ENCODE peak calls at places on chromosomes 13 and 19, in five cellular contexts. C, R, K, X and U are unnamed samples.

GRCh38 chr13:98681017-98681416 is 71.5 kb downstream of the SLC15A1 start:
- DNase-seq in C (peak; percentile 19), R (no peak), K (no peak), X (no peak), U (no peak)

GRCh38 chr13:82833928-82834327 is 1048.3 kb downstream of the SLITRK1 start:
- DNase-seq in C (peak; percentile 2), R (no peak), K (no peak), X (no peak), U (no peak)

GRCh38 chr13:76853481-76853880 is 32.7 kb downstream of the KCTD12 start:
- DNase-seq in C (no peak), R (no peak), K (no peak), X (no peak), U (no peak)

GRCh38 chr19:39401549-39402416 is 4.9 kb upstream of the ZFP36 start:
- DNase-seq in C (peak; percentile 74), R (peak; percentile 56), K (peak; percentile 33), X (peak; percentile 76), U (no peak)

GRCh38 chr19:45789035-45789786 is 3.4 kb downstream of the DMWD start:
- DNase-seq in C (no peak), R (no peak), K (no peak), X (peak; percentile 88), U (no peak)

GRCh38 chr19:15234525-15235130 is 2.4 kb upstream of the EPHX3 start:
- DNase-seq in C (no peak), R (no peak), K (no peak), X (no peak), U (no peak)

GRCh38 chr13:63942372-63942771 is 2526.7 kb upstream of the PCDH20 start:
- DNase-seq in C (no peak), R (no peak), K (no peak), X (no peak), U (no peak)

GRCh38 chr13:76758738-76759137 is 127.5 kb downstream of the KCTD12 start:
- DNase-seq in C (no peak), R (no peak), K (no peak), X (no peak), U (no peak)

GRCh38 chr13:36945078-36945477 is 25.0 kb upstream of the SMAD9 start:
- DNase-seq in C (no peak), R (no peak), K (no peak), X (no peak), U (no peak)

GRCh38 chr13:35470671-35471465 is 5.6 kb downstream of the MAB21L1 start:
- DNase-seq in C (peak; percentile 43), R (no peak), K (no peak), X (peak; percentile 84), U (no peak)

GRCh38 chr13:32063622-32064233 is 32.2 kb downstream of the FRY start:
- DNase-seq in C (no peak), R (no peak), K (no peak), X (no peak), U (no peak)

GRCh38 chr13:21033866-21034601 is 27.4 kb downstream of the LATS2 start:
- DNase-seq in C (peak; percentile 53), R (peak; percentile 77), K (no peak), X (no peak), U (no peak)

GRCh38 chr13:94568443-94568842 is 27.5 kb downstream of the TGDS start:
- DNase-seq in C (no peak), R (no peak), K (no peak), X (no peak), U (no peak)

GRCh38 chr13:52695856-52696255 is 43.2 kb downstream of the SUGT1 start:
- DNase-seq in C (peak; percentile 18), R (no peak), K (no peak), X (no peak), U (no peak)

GRCh38 chr13:40116008-40116407 is 460.5 kb downstream of the COG6 start:
- DNase-seq in C (peak; percentile 83), R (peak; percentile 67), K (no peak), X (no peak), U (no peak)

GRCh38 chr19:8367327-8368001 is 3.5 kb downstream of the ANGPTL4 start:
- DNase-seq in C (peak; percentile 96), R (peak; percentile 78), K (peak; percentile 77), X (peak; percentile 96), U (peak; percentile 89)

GRCh38 chr13:30105381-30105780 is 202.0 kb downstream of the KATNAL1 start:
- DNase-seq in C (no peak), R (no peak), K (no peak), X (no peak), U (no peak)
- TF ChIP-seq CTCF in C (peak; percentile 9), R (no peak), K (no peak), X (no peak), U (no peak)

GRCh38 chr19:48216933-48217332 is 38.8 kb downstream of the CARD8 start:
- DNase-seq in C (no peak), R (no peak), K (no peak), X (no peak), U (no peak)
- TF ChIP-seq CTCF in C (no peak), R (no peak), K (no peak), X (no peak), U (no peak)

DNA sequence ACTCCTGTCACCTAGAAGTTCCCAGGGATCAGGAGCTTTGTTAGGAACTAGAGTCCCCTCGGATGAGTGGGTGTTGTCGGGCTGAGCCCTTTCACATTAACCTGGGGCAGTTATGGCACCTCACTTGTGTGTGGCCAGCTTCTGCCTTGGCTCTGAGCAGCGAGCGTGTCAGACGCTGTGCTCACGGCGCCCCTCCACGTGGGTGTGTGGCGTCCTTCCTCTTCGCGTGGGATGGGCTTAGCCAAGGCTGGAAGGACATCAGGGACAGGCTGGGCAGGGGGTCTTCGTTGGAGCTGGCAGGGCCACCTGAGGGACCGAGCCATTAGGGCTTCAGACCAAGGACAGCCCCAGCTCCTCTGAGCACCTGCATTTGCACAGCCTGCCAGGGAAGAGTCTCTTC is 23.4 kb downstream of the DOT1L start:
- DNase-seq in C (no peak), R (no peak), K (no peak), X (no peak), U (no peak)
- TF ChIP-seq CTCF in C (no peak), R (no peak), K (no peak), X (no peak), U (no peak)

DNA sequence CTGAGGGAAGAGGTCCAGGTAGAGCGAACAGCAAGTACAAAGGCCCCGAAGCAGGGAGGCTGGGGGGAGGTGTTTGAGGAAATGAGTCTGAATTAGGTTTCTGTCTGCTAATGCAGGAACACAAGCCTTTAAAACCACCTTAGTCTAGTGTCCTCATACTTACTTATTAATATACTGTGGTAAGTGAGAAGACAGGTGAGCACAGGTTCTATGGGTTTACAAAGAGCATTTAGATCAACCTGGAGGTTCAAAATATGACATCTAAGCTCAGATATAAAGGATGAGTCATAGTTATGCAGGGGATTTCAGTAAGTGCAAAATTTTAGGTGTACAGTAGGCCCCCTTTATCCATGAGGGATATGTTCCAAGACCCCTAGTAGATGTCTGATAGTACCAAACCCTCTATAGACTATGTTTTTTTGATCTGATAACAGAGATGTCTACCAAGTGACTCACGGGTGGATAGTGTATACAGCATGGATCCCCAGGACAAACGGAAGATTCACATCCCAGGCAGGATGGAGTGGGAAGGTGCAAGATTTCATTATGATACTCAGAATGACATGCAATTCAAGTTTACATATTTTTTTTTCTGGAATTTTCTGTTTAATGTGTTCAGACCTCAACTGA is 18.1 kb upstream of the MED4 start:
- DNase-seq in C (no peak), R (no peak), K (no peak), X (no peak), U (no peak)
- TF ChIP-seq CTCF in C (no peak), R (no peak), K (no peak), X (no peak), U (no peak)

GRCh38 chr19:35977446-35978222 is 17.4 kb upstream of the SDHAF1 start:
- DNase-seq in C (no peak), R (peak; percentile 37), K (no peak), X (no peak), U (peak; percentile 69)
- TF ChIP-seq CTCF in C (peak; percentile 4), R (no peak), K (no peak), X (no peak), U (peak; percentile 54)

DNA sequence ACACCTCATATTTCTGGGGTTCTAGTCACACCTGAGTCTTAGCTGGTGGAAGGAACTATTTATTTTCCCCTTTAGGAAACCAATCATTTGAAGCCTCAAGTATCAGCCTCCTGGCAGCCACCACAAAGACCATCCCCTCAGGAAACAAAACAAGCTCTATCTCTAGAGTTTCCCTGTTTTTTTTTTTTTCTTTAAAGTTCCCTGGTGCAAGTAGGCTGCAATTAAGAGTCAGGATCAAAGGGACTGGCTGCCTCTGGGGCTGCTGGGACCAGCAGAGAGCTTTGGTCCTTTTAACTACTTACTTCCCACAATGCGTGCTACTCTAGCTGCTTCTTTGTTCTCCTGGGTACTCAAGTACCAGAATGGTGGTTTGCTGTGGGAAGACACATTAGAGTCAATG is 11.4 kb downstream of the MBNL2 start:
- DNase-seq in C (no peak), R (no peak), K (no peak), X (no peak), U (no peak)
- TF ChIP-seq CTCF in C (no peak), R (no peak), K (no peak), X (no peak), U (no peak)